ENCODE peak calls at places on chromosomes 1 and 21, in ten cellular contexts. M is Panc1, S is AG10803, H is nephron progenitor cell, I is mucosa of descending colon, L is ovary, E is choroid plexus epithelial cell, U is astrocyte of the spinal cord, W is MCF 10A, Y is heart left ventricle. K is an unnamed sample.

GRCh38 chr1:58108783-58109182 is 437.7 kb downstream of the OMA1 start:
- DNase-seq in M (no peak), S (no peak), H (no peak), I (no peak), L (no peak), E (no peak), U (no peak), W (no peak), Y (no peak), K (no peak)

GRCh38 chr1:112840631-112841624 is 115.1 kb downstream of the SLC16A1 start:
- DNase-seq in M (no peak), S (no peak), H (no peak), I (peak), L (no peak), E (no peak), U (no peak), W (no peak), Y (no peak), K (no peak)

GRCh38 chr1:175548774-175549173 is 194.6 kb downstream of the TNR start:
- DNase-seq in M (no peak), S (no peak), H (no peak), I (no peak), L (no peak), E (no peak), U (no peak), W (peak), Y (no peak), K (no peak)

GRCh38 chr1:119001181-119002018 is 13.3 kb upstream of the TBX15 start:
- DNase-seq in M (no peak), S (peak), H (no peak), I (no peak), L (no peak), E (peak), U (no peak), W (no peak), Y (no peak), K (no peak)

GRCh38 chr1:983736-984475 is 2.0 kb upstream of the PERM1 start:
- DNase-seq in M (no peak), S (no peak), H (peak), I (peak), L (peak), E (no peak), U (no peak), W (no peak), Y (peak), K (peak)

GRCh38 chr1:204151562-204152309 is at the start of gene ETNK2:
- DNase-seq in M (no peak), S (peak), H (peak), I (peak), L (peak), E (peak), U (peak), W (peak), Y (peak), K (peak)

GRCh38 chr1:25640646-25641328 is 24.2 kb downstream of the MAN1C1 start:
- DNase-seq in M (no peak), S (no peak), H (no peak), I (no peak), L (no peak), E (no peak), U (no peak), W (no peak), Y (no peak), K (no peak)

GRCh38 chr1:117033149-117033548 is 27.0 kb upstream of the TTF2 start:
- DNase-seq in M (no peak), S (no peak), H (no peak), I (no peak), L (no peak), E (no peak), U (no peak), W (no peak), Y (no peak), K (no peak)

GRCh38 chr1:229203030-229203751 is 67.7 kb upstream of the RAB4A start:
- DNase-seq in M (no peak), S (peak), H (peak), I (no peak), L (peak), E (peak), U (peak), W (peak), Y (no peak), K (no peak)

GRCh38 chr1:201505505-201505893 is 1.4 kb downstream of the CSRP1 start:
- DNase-seq in M (no peak), S (peak), H (no peak), I (peak), L (no peak), E (peak), U (peak), W (peak), Y (peak), K (peak)

GRCh38 chr1:98315309-98315708 is 346.2 kb upstream of the SNX7 start:
- DNase-seq in M (no peak), S (peak), H (no peak), I (no peak), L (no peak), E (peak), U (peak), W (peak), Y (no peak), K (no peak)

GRCh38 chr1:245235156-245235555 is 80.4 kb downstream of the KIF26B start:
- DNase-seq in M (no peak), S (peak), H (no peak), I (peak), L (no peak), E (peak), U (peak), W (no peak), Y (no peak), K (no peak)

GRCh38 chr1:174266991-174267612 is 107.8 kb downstream of the RABGAP1L start:
- DNase-seq in M (no peak), S (no peak), H (no peak), I (no peak), L (no peak), E (no peak), U (no peak), W (no peak), Y (no peak), K (no peak)

GRCh38 chr1:190633488-190633887 is 155.8 kb upstream of the BRINP3 start:
- DNase-seq in M (no peak), S (no peak), H (no peak), I (no peak), L (no peak), E (peak), U (no peak), W (no peak), Y (no peak), K (no peak)

GRCh38 chr1:24796524-24796923 is 51.3 kb downstream of the CLIC4 start:
- DNase-seq in M (no peak), S (no peak), H (no peak), I (no peak), L (no peak), E (no peak), U (no peak), W (no peak), Y (no peak), K (no peak)

GRCh38 chr1:118459871-118460270 is 274.8 kb upstream of the SPAG17 start:
- DNase-seq in M (no peak), S (no peak), H (no peak), I (no peak), L (no peak), E (no peak), U (no peak), W (no peak), Y (no peak), K (no peak)

GRCh38 chr1:182193908-182194550 is 132.5 kb upstream of the ZNF648 start:
- DNase-seq in M (no peak), S (peak), H (no peak), I (no peak), L (no peak), E (no peak), U (peak), W (peak), Y (no peak), K (peak)

GRCh38 chr21:41967708-41968107 is 13.9 kb upstream of the C2CD2 start:
- DNase-seq in M (no peak), S (no peak), H (no peak), I (no peak), L (no peak), E (no peak), U (no peak), W (no peak), Y (no peak), K (no peak)

GRCh38 chr1:2539312-2539907 is 9.3 kb upstream of the HES5 start:
- DNase-seq in M (no peak), S (no peak), H (no peak), I (peak), L (no peak), E (no peak), U (no peak), W (no peak), Y (no peak), K (no peak)

GRCh38 chr1:36536727-36537126 is 54.0 kb upstream of the CSF3R start:
- DNase-seq in M (no peak), S (no peak), H (no peak), I (no peak), L (no peak), E (no peak), U (no peak), W (no peak), Y (no peak), K (peak)

GRCh38 chr1:213070399-213070798 is 19.4 kb downstream of the RPS6KC1 start:
- DNase-seq in M (no peak), S (peak), H (no peak), I (peak), L (no peak), E (peak), U (peak), W (peak), Y (no peak), K (no peak)
- TF ChIP-seq CTCF in M (peak), S (no peak), H (no peak), I (no peak), L (no peak), E (peak), U (peak), W (peak), Y (no peak), K (peak)

GRCh38 chr1:156864796-156865195 is 4.1 kb downstream of the NTRK1 start:
- DNase-seq in M (no peak), S (no peak), H (no peak), I (no peak), L (no peak), E (no peak), U (no peak), W (no peak), Y (no peak), K (no peak)
- TF ChIP-seq CTCF in M (no peak), S (no peak), H (no peak), I (no peak), L (no peak), E (no peak), U (no peak), W (no peak), Y (no peak), K (no peak)

GRCh38 chr21:17929514-17929913 is 110.4 kb upstream of the C21orf91 start:
- DNase-seq in M (no peak), S (no peak), H (no peak), I (no peak), L (no peak), E (no peak), U (no peak), W (no peak), Y (no peak), K (no peak)

GRCh38 chr21:17921579-17922530 is 102.7 kb upstream of the C21orf91 start:
- DNase-seq in M (no peak), S (peak), H (no peak), I (no peak), L (no peak), E (peak), U (peak), W (peak), Y (no peak), K (no peak)

GRCh38 chr21:17930102-17930501 is 110.9 kb upstream of the C21orf91 start:
- DNase-seq in M (no peak), S (no peak), H (no peak), I (no peak), L (no peak), E (no peak), U (no peak), W (no peak), Y (no peak), K (no peak)

GRCh38 chr21:17925000-17925610 is 105.9 kb upstream of the C21orf91 start:
- DNase-seq in M (peak), S (peak), H (peak), I (peak), L (peak), E (peak), U (peak), W (peak), Y (peak), K (no peak)

GRCh38 chr21:17925900-17926299 is 106.7 kb upstream of the C21orf91 start:
- DNase-seq in M (no peak), S (peak), H (peak), I (no peak), L (no peak), E (peak), U (peak), W (peak), Y (no peak), K (no peak)
- TF ChIP-seq CTCF in M (peak), S (peak), H (peak), I (peak), L (no peak), E (peak), U (peak), W (peak), Y (no peak), K (no peak)

GRCh38 chr1:154342836-154343472 is 17.6 kb downstream of the ATP8B2 start:
- DNase-seq in M (no peak), S (no peak), H (no peak), I (peak), L (no peak), E (no peak), U (no peak), W (no peak), Y (no peak), K (peak)

GRCh38 chr1:154346276-154346914 is 21.1 kb downstream of the ATP8B2 start:
- DNase-seq in M (no peak), S (no peak), H (no peak), I (no peak), L (no peak), E (no peak), U (no peak), W (no peak), Y (no peak), K (no peak)

GRCh38 chr1:154342132-154342531 is 16.8 kb downstream of the ATP8B2 start:
- DNase-seq in M (no peak), S (no peak), H (no peak), I (no peak), L (no peak), E (no peak), U (no peak), W (no peak), Y (no peak), K (no peak)

GRCh38 chr1:154347961-154348360 is 22.6 kb downstream of the ATP8B2 start:
- DNase-seq in M (no peak), S (peak), H (no peak), I (no peak), L (no peak), E (no peak), U (no peak), W (no peak), Y (no peak), K (no peak)

GRCh38 chr1:154344977-154345837 is 19.9 kb downstream of the ATP8B2 start:
- DNase-seq in M (no peak), S (peak), H (peak), I (peak), L (no peak), E (peak), U (peak), W (peak), Y (no peak), K (no peak)
- TF ChIP-seq CTCF in M (peak), S (peak), H (peak), I (no peak), L (no peak), E (peak), U (peak), W (peak), Y (peak), K (peak)

DNA sequence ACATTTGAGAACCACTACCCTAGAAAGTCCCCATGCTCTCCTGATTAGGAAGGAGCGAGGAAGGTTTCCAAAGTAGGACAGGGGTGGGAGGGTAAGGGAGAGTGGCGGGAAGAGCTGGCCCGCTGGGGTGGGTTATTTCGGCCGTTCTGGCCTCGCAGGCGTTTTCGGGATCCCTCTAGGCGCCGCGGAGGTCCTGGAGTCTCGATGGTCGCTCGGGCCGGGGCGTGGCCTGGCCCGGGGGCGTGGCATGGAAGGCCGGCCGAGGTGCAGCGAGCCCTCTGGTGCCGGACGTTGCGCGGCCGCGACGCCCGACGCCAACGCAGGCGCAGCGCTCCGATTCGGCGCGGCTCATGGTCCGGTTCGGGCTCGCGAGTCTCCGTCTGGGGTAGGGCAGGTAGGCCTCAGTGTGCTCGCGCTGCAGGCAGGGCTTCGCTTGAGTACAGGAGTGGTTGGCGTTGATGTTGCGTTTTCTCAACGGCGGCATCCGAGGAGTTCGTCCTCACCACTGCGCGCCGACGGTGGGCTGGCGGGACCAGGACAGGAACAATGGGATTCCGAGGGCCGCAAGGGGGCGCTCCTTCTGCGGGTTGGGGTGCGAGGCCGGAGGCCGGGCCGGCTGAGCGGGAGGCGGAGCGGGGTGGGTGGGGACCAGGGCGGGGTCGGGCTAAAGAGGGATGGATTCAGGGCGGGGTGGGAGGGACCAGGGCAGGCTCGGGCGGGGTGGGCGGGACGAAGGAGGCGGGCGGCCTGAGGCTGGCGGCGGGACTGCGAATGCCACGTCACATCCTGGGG is at the start of gene PGBD2:
- DNase-seq in M (peak), S (peak), H (peak), I (peak), L (peak), E (peak), U (peak), W (peak), Y (peak), K (peak)
- TF ChIP-seq CTCF in M (peak), S (peak), H (peak), I (peak), L (peak), E (peak), U (peak), W (peak), Y (peak), K (peak)

GRCh38 chr1:212613440-212614335 is 5.1 kb downstream of the ATF3 start:
- DNase-seq in M (no peak), S (peak), H (no peak), I (no peak), L (no peak), E (no peak), U (no peak), W (no peak), Y (no peak), K (no peak)
- TF ChIP-seq CTCF in M (no peak), S (no peak), H (no peak), I (no peak), L (no peak), E (no peak), U (no peak), W (no peak), Y (no peak), K (no peak)

GRCh38 chr21:44959376-44960091 is 19.7 kb downstream of the SLX9 start:
- DNase-seq in M (no peak), S (no peak), H (no peak), I (no peak), L (no peak), E (no peak), U (no peak), W (no peak), Y (no peak), K (no peak)
- TF ChIP-seq CTCF in M (no peak), S (no peak), H (no peak), I (no peak), L (no peak), E (no peak), U (no peak), W (no peak), Y (no peak), K (no peak)

GRCh38 chr1:216670118-216670870 is 52.9 kb downstream of the ESRRG start:
- DNase-seq in M (no peak), S (peak), H (no peak), I (no peak), L (no peak), E (no peak), U (peak), W (peak), Y (no peak), K (no peak)
- TF ChIP-seq CTCF in M (no peak), S (no peak), H (no peak), I (no peak), L (no peak), E (no peak), U (peak), W (peak), Y (no peak), K (no peak)

DNA sequence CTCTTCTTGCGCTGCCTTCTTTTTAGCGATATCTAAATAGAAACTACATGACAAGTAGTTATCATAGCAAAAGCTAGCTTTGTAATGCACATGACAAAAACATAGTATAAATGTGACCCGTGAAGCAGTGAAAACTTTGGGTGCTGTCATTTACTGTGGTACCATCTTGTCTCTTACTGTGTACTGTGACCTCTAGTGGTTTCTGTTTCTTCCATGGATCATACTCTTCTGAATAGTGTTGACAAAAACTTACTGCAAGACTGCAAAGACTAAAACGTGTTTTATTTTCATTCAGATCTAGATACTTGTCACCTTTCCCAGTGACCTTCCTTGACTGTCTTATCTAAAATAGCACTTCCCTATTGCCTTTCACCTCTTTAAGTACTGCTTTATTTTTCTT is 6.1 kb downstream of the RLF start:
- DNase-seq in M (no peak), S (no peak), H (no peak), I (no peak), L (no peak), E (no peak), U (no peak), W (no peak), Y (no peak), K (no peak)
- TF ChIP-seq CTCF in M (no peak), S (no peak), H (no peak), I (no peak), L (no peak), E (no peak), U (no peak), W (no peak), Y (no peak), K (no peak)

GRCh38 chr1:54990916-54991315 is 7.8 kb upstream of the BSND start:
- DNase-seq in M (no peak), S (no peak), H (no peak), I (no peak), L (no peak), E (no peak), U (no peak), W (no peak), Y (no peak), K (no peak)
- TF ChIP-seq CTCF in M (no peak), S (no peak), H (no peak), I (no peak), L (no peak), E (no peak), U (no peak), W (no peak), Y (no peak), K (no peak)

K was measured in CD14-positive monocyte.